ENCODE peak calls at places on chromosomes 5 and 9, in seven cellular contexts. J is neuronal stem cell, D is A549, P is activated T-helper 1 cell treated with Interleukin-2 at 50 U/mL for 16 hours, H is adipocyte, C is cardiac septum, B is NCI-H1105 treated with DMSO at 0.1 percent for 48 hours. O is an unnamed sample.

GRCh38 chr9:127050152-127050551 is 72.3 kb downstream of the ANGPTL2 start:
- DNase-seq in D (no peak), P (no peak), J (no peak), H (no peak), C (peak), B (peak), O (no peak)

GRCh38 chr5:69467442-69468225 is 25.0 kb upstream of the OCLN start:
- DNase-seq in B (no peak), J (no peak), P (no peak), C (no peak), H (no peak), D (no peak), O (no peak)

GRCh38 chr5:92580814-92581213 is 1000.2 kb downstream of the NR2F1-AS1 start:
- DNase-seq in C (no peak), D (no peak), J (no peak), B (no peak), H (no peak), P (no peak), O (no peak)

GRCh38 chr9:91857291-91857781 is 92.7 kb downstream of the ROR2 start:
- DNase-seq in B (no peak), D (no peak), P (no peak), H (no peak), J (peak), C (no peak), O (no peak)

GRCh38 chr9:93064392-93065124 is 6.1 kb downstream of the SUSD3 start:
- DNase-seq in J (no peak), P (peak), C (peak), D (no peak), H (no peak), B (no peak), O (no peak)

GRCh38 chr9:4461434-4461833 is 28.8 kb upstream of the SLC1A1 start:
- DNase-seq in P (no peak), J (no peak), B (no peak), H (no peak), D (no peak), C (no peak), O (no peak)

GRCh38 chr5:143161893-143162520 is 241.5 kb downstream of the NR3C1 start:
- DNase-seq in C (no peak), H (peak), J (no peak), D (no peak), P (no peak), B (no peak), O (peak)

GRCh38 chr9:35452481-35452880 is 37.4 kb upstream of the RUSC2 start:
- DNase-seq in B (no peak), H (no peak), D (no peak), P (no peak), C (no peak), J (no peak), O (no peak)

GRCh38 chr9:134738869-134739659 is 97.5 kb downstream of the COL5A1 start:
- DNase-seq in D (peak), H (peak), C (no peak), J (peak), P (no peak), B (peak), O (peak)

GRCh38 chr5:138466058-138466899 is 1.0 kb downstream of the EGR1 start:
- DNase-seq in D (no peak), H (peak), B (no peak), J (no peak), P (no peak), C (no peak), O (no peak)

GRCh38 chr5:33166522-33166921 is 274.2 kb upstream of the TARS1 start:
- DNase-seq in J (no peak), H (no peak), D (no peak), P (no peak), B (no peak), C (no peak), O (no peak)

GRCh38 chr9:133470427-133470924 is 8.4 kb downstream of the SLC2A6 start:
- DNase-seq in H (no peak), J (no peak), D (no peak), B (no peak), C (no peak), P (no peak), O (no peak)

GRCh38 chr9:96859461-96860198 is 5.3 kb upstream of the ZNF782 start:
- DNase-seq in P (no peak), C (no peak), B (no peak), H (peak), D (no peak), J (no peak), O (no peak)

GRCh38 chr5:11038772-11039171 is 277.7 kb upstream of the DAP start:
- DNase-seq in J (no peak), H (no peak), C (no peak), D (no peak), P (no peak), B (no peak), O (no peak)

GRCh38 chr5:73280821-73281746 is 108.1 kb downstream of the TMEM174 start:
- DNase-seq in P (no peak), J (no peak), D (no peak), C (no peak), H (no peak), B (peak), O (peak)